ENCODE peak calls at places on chromosomes 11 and 22, in four cellular contexts. One of them, this sample, is unnamed. For H3K9me3 and H3K36me3, the result is how much of the 10 kb centered on the place peaks cover.

GRCh38 chr22:29912605-29913398 is 29.8 kb downstream of the MTMR3 start:
- DNase-seq in mammary epithelial cell: peak
- DNase-seq in endodermal cell: no peak
- DNase-seq in PC-3: peak
- DNase-seq in this sample: no peak

GRCh38 chr11:134358165-134358852 is 26.5 kb downstream of the GLB1L2 start:
- DNase-seq in mammary epithelial cell: no peak
- DNase-seq in endodermal cell: peak
- DNase-seq in PC-3: no peak
- DNase-seq in this sample: no peak

GRCh38 chr11:70127653-70128434 is 49.7 kb downstream of the ANO1 start:
- DNase-seq in mammary epithelial cell: no peak
- DNase-seq in endodermal cell: no peak
- DNase-seq in PC-3: no peak
- DNase-seq in this sample: no peak

GRCh38 chr11:44607324-44607962 is 42.0 kb downstream of the CD82 start:
- DNase-seq in mammary epithelial cell: peak
- DNase-seq in endodermal cell: no peak
- DNase-seq in PC-3: no peak
- DNase-seq in this sample: no peak

GRCh38 chr22:30396871-30397655 is at the start of gene SEC14L2:
- DNase-seq in mammary epithelial cell: peak
- DNase-seq in endodermal cell: peak
- DNase-seq in PC-3: peak
- DNase-seq in this sample: peak

GRCh38 chr11:47514825-47515647 is 37.9 kb downstream of the CELF1 start:
- DNase-seq in mammary epithelial cell: peak
- DNase-seq in endodermal cell: no peak
- DNase-seq in PC-3: peak
- DNase-seq in this sample: no peak

GRCh38 chr11:29750392-29750791 is 266.4 kb downstream of the KCNA4 start:
- DNase-seq in mammary epithelial cell: no peak
- DNase-seq in endodermal cell: no peak
- DNase-seq in PC-3: no peak
- DNase-seq in this sample: no peak

GRCh38 chr11:70493891-70494290 is 95.6 kb downstream of the CTTN start:
- DNase-seq in mammary epithelial cell: no peak
- DNase-seq in endodermal cell: no peak
- DNase-seq in PC-3: no peak
- DNase-seq in this sample: peak

GRCh38 chr11:79076526-79077115 is 364.2 kb downstream of the TENM4 start:
- DNase-seq in mammary epithelial cell: peak
- DNase-seq in endodermal cell: peak
- DNase-seq in PC-3: peak
- DNase-seq in this sample: peak

GRCh38 chr22:36081023-36081431 is 52.4 kb upstream of the RBFOX2 start:
- DNase-seq in mammary epithelial cell: peak
- DNase-seq in endodermal cell: no peak
- DNase-seq in PC-3: no peak
- DNase-seq in this sample: no peak

GRCh38 chr11:10117709-10118341 is 176.2 kb downstream of the SBF2 start:
- DNase-seq in mammary epithelial cell: peak
- DNase-seq in endodermal cell: no peak
- DNase-seq in PC-3: peak
- DNase-seq in this sample: no peak

GRCh38 chr11:122486793-122487495 is 168.6 kb upstream of the UBASH3B start:
- DNase-seq in mammary epithelial cell: peak
- DNase-seq in endodermal cell: peak
- DNase-seq in PC-3: peak
- DNase-seq in this sample: no peak

GRCh38 chr22:33726294-33726711 is 194.0 kb downstream of the LARGE1 start:
- DNase-seq in mammary epithelial cell: peak
- DNase-seq in endodermal cell: no peak
- DNase-seq in PC-3: peak
- DNase-seq in this sample: no peak

GRCh38 chr11:68040121-68040956 is 1.5 kb downstream of the TCIRG1 start:
- DNase-seq in mammary epithelial cell: no peak
- DNase-seq in endodermal cell: peak
- DNase-seq in PC-3: peak
- DNase-seq in this sample: peak

GRCh38 chr11:102457056-102457677 is 4.6 kb upstream of the TMEM123 start:
- DNase-seq in mammary epithelial cell: no peak
- DNase-seq in endodermal cell: no peak
- DNase-seq in PC-3: peak
- DNase-seq in this sample: no peak

GRCh38 chr11:57311109-57311936 is 13.4 kb downstream of the TNKS1BP1 start:
- DNase-seq in mammary epithelial cell: peak
- DNase-seq in endodermal cell: peak
- DNase-seq in PC-3: peak
- DNase-seq in this sample: peak

GRCh38 chr22:33427461-33427860 is 369.3 kb upstream of the SYN3 start:
- DNase-seq in mammary epithelial cell: no peak
- DNase-seq in endodermal cell: no peak
- DNase-seq in PC-3: no peak
- DNase-seq in this sample: no peak

GRCh38 chr11:116537736-116538135 is 235.1 kb downstream of the BUD13 start:
- DNase-seq in mammary epithelial cell: no peak
- DNase-seq in endodermal cell: peak
- DNase-seq in PC-3: no peak
- DNase-seq in this sample: no peak

GRCh38 chr11:1305063-1305495 is 4.4 kb downstream of the TOLLIP start:
- DNase-seq in mammary epithelial cell: no peak
- DNase-seq in endodermal cell: peak
- DNase-seq in PC-3: no peak
- DNase-seq in this sample: no peak

GRCh38 chr11:119315139-119316016 is 1.6 kb downstream of the MCAM start:
- DNase-seq in mammary epithelial cell: peak
- DNase-seq in endodermal cell: peak
- DNase-seq in PC-3: peak
- DNase-seq in this sample: no peak

GRCh38 chr11:45929486-45930030 is 7.1 kb downstream of the LARGE2 start:
- DNase-seq in mammary epithelial cell: peak
- DNase-seq in endodermal cell: no peak
- DNase-seq in PC-3: no peak
- DNase-seq in this sample: no peak

GRCh38 chr11:2270322-2271076 is at the start of gene ASCL2:
- DNase-seq in mammary epithelial cell: peak
- DNase-seq in endodermal cell: no peak
- DNase-seq in PC-3: no peak
- DNase-seq in this sample: no peak

GRCh38 chr11:133501643-133502535 is 30.4 kb downstream of the OPCML start:
- DNase-seq in mammary epithelial cell: no peak
- DNase-seq in endodermal cell: no peak
- DNase-seq in PC-3: no peak
- DNase-seq in this sample: peak

GRCh38 chr11:70522613-70523311 is 124.4 kb downstream of the CTTN start:
- DNase-seq in mammary epithelial cell: no peak
- DNase-seq in endodermal cell: no peak
- DNase-seq in PC-3: no peak
- DNase-seq in this sample: no peak

GRCh38 chr11:13695886-13696285 is 27.4 kb downstream of the FAR1 start:
- DNase-seq in mammary epithelial cell: no peak
- DNase-seq in endodermal cell: no peak
- DNase-seq in PC-3: no peak
- DNase-seq in this sample: no peak

GRCh38 chr22:43580351-43580750 is 168.5 kb downstream of the MPPED1 start:
- DNase-seq in mammary epithelial cell: no peak
- DNase-seq in endodermal cell: no peak
- DNase-seq in PC-3: no peak
- DNase-seq in this sample: no peak

GRCh38 chr11:47353978-47354774 is 1.7 kb upstream of the MYBPC3 start:
- DNase-seq in mammary epithelial cell: no peak
- DNase-seq in endodermal cell: peak
- DNase-seq in PC-3: no peak
- DNase-seq in this sample: no peak

GRCh38 chr11:60970369-60970774 is 1.1 kb upstream of the CD6 start:
- DNase-seq in mammary epithelial cell: peak
- DNase-seq in endodermal cell: peak
- DNase-seq in PC-3: peak
- DNase-seq in this sample: peak

GRCh38 chr11:70078095-70078795 is at the start of gene ANO1:
- DNase-seq in mammary epithelial cell: no peak
- DNase-seq in endodermal cell: peak
- DNase-seq in PC-3: peak
- DNase-seq in this sample: no peak

GRCh38 chr11:116580828-116581227 is 192.0 kb downstream of the BUD13 start:
- DNase-seq in mammary epithelial cell: no peak
- DNase-seq in endodermal cell: peak
- DNase-seq in PC-3: no peak
- DNase-seq in this sample: no peak

GRCh38 chr11:1514349-1515061 is 27.9 kb upstream of the MOB2 start:
- DNase-seq in mammary epithelial cell: no peak
- DNase-seq in endodermal cell: no peak
- DNase-seq in PC-3: no peak
- DNase-seq in this sample: peak

GRCh38 chr11:130145975-130146776 is 13.4 kb upstream of the ST14 start:
- DNase-seq in mammary epithelial cell: peak
- DNase-seq in endodermal cell: peak
- DNase-seq in PC-3: peak
- DNase-seq in this sample: peak

GRCh38 chr22:22721681-22722309 is 77.4 kb downstream of the GGTLC2 start:
- DNase-seq in mammary epithelial cell: peak
- DNase-seq in endodermal cell: no peak
- DNase-seq in PC-3: peak
- DNase-seq in this sample: peak

GRCh38 chr11:46520971-46521745 is 72.7 kb downstream of the AMBRA1 start:
- DNase-seq in mammary epithelial cell: peak
- DNase-seq in endodermal cell: peak
- DNase-seq in PC-3: peak
- DNase-seq in this sample: no peak

GRCh38 chr11:76008474-76008873 is 193.5 kb downstream of the UVRAG start:
- DNase-seq in mammary epithelial cell: peak
- DNase-seq in endodermal cell: no peak
- DNase-seq in PC-3: peak
- DNase-seq in this sample: no peak
- H3K27ac ChIP-seq in mammary epithelial cell: peak
- H3K27ac ChIP-seq in endodermal cell: no peak
- H3K27ac ChIP-seq in PC-3: peak
- H3K27ac ChIP-seq in this sample: no peak

GRCh38 chr22:49544286-49544685 is 283.4 kb downstream of the BRD1 start:
- DNase-seq in mammary epithelial cell: no peak
- DNase-seq in endodermal cell: peak
- DNase-seq in PC-3: no peak
- DNase-seq in this sample: peak
- H3K9me3 ChIP-seq in mammary epithelial cell: under half
- H3K9me3 ChIP-seq in endodermal cell: under half
- H3K9me3 ChIP-seq in PC-3: under half
- H3K9me3 ChIP-seq in this sample: under half

DNA sequence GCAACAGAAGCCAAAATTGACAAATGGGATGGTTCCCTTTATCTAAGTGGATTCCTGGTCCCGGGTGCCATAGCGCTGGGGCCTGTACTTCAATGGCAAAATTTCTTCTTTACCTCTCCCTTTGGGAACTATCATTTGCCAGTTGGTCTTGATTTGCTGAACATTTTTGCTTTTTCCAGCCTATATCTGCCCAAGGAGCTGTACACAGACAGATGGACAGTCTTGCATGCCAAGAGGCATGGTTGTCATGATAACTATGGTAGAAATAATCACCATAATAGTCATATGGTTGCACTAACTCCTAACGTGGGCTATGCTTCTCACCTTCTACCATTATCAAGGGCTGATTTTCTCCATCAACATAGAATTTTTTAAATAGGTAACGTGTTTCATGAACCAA is 1030.9 kb downstream of the OPCML start:
- DNase-seq in mammary epithelial cell: no peak
- DNase-seq in endodermal cell: no peak
- DNase-seq in PC-3: no peak
- DNase-seq in this sample: no peak
- H3K36me3 ChIP-seq in mammary epithelial cell: under half
- H3K36me3 ChIP-seq in endodermal cell: under half
- H3K36me3 ChIP-seq in PC-3: under half
- H3K36me3 ChIP-seq in this sample: under half

GRCh38 chr11:65900899-65901180 is 652 bp upstream of the FOSL1 start:
- DNase-seq in mammary epithelial cell: no peak
- DNase-seq in endodermal cell: no peak
- DNase-seq in PC-3: no peak
- DNase-seq in this sample: no peak
- H3K27ac ChIP-seq in mammary epithelial cell: peak
- H3K27ac ChIP-seq in endodermal cell: no peak
- H3K27ac ChIP-seq in PC-3: peak
- H3K27ac ChIP-seq in this sample: peak

DNA sequence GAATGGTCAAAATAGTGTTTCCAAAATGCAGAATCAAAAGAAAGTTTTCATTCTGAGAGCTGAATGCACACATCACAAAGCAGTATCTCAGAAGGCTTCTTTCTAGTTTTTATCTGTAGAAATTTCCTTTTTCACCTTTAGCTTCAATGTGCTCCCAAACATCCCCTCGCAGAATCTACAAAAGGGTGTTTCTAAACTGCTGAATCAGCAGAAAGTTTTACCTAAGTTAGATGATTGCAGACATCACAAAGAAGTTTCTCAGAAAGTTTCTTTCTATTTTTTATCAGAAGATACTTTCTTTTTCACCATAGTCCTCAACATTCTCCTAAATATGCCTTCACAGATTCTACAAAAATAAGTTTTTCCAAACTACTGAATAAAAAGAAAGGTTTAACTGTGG is 239.8 kb downstream of the OR4A5 start:
- DNase-seq in mammary epithelial cell: no peak
- DNase-seq in endodermal cell: no peak
- DNase-seq in PC-3: no peak
- DNase-seq in this sample: no peak
- H3K9me3 ChIP-seq in mammary epithelial cell: under half
- H3K9me3 ChIP-seq in endodermal cell: half or more
- H3K9me3 ChIP-seq in PC-3: under half
- H3K9me3 ChIP-seq in this sample: under half

DNA sequence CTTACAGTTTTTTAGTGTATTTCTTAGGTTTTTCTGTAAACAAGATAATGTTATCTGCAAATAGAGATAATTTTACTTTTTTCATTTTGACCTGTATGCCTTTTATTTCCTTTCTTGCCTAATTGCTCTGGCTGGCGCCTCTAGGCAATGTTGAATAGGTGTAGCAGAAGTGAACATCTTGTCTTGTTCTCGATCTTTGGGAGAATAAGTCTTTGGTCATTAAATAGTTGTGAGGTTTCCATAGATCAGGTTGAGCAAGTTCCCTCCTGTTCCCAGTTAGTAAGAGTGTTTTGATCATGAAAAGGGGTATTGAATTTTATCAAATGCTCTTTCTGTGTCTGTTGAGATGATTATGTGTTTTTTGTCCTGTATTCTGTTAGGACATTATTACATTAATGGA is 24.0 kb downstream of the PIH1D2 start:
- DNase-seq in mammary epithelial cell: peak
- DNase-seq in endodermal cell: no peak
- DNase-seq in PC-3: no peak
- DNase-seq in this sample: no peak
- H3K36me3 ChIP-seq in mammary epithelial cell: under half
- H3K36me3 ChIP-seq in endodermal cell: half or more
- H3K36me3 ChIP-seq in PC-3: half or more
- H3K36me3 ChIP-seq in this sample: half or more

DNA sequence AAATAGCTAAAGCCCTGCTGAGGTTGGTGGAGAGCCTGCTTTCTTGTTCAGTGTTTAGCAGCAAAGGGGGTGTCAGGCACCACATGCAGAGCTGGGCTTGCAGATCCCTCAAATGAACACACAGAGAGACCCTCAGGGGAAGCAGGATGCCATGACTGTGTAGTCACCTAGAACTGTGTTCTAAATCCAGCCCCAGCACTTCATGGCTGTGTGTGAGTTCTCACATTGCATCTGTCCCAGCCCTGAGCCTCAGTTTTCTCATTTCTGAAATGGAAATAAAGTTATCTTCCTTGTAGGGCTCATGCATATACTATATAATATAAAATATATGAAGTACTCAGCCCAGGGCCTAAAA is 47.1 kb downstream of the CWC15 start:
- DNase-seq in mammary epithelial cell: no peak
- DNase-seq in endodermal cell: no peak
- DNase-seq in PC-3: no peak
- DNase-seq in this sample: no peak
- H3K27ac ChIP-seq in mammary epithelial cell: no peak
- H3K27ac ChIP-seq in endodermal cell: peak
- H3K27ac ChIP-seq in PC-3: no peak
- H3K27ac ChIP-seq in this sample: peak